ENCODE peak calls at places on chromosomes 3 and 15, in nine cellular contexts. Z is SJCRH30; N is IMR-90; V is endodermal cell; T is effector memory CD4-positive, alpha-beta T cell; I is dorsolateral prefrontal cortex; J is stomach; R is cardiac muscle cell; Y is CD8-positive, alpha-beta memory T cell. A is an unnamed sample.

GRCh38 chr3:179666436-179667035 is 13.7 kb downstream of the USP13 start:
- DNase-seq in Z (peak), N (no peak), V (peak), T (no peak), I (peak), J (peak), R (peak), Y (no peak), A (no peak)

GRCh38 chr3:126781406-126781805 is 77.4 kb downstream of the CHCHD6 start:
- DNase-seq in Z (no peak), N (no peak), V (no peak), T (no peak), I (no peak), J (no peak), R (no peak), Y (no peak), A (no peak)

GRCh38 chr3:116340680-116341216 is 104.5 kb downstream of the LSAMP start:
- DNase-seq in Z (no peak), N (peak), V (no peak), T (no peak), I (no peak), J (no peak), R (peak), Y (no peak), A (no peak)

GRCh38 chr3:151796105-151796705 is 17.7 kb upstream of the AADAC start:
- DNase-seq in Z (no peak), N (peak), V (no peak), T (no peak), I (no peak), J (no peak), R (peak), Y (no peak), A (no peak)

GRCh38 chr15:82951472-82952155 is 906 bp downstream of the HOMER2 start:
- DNase-seq in Z (no peak), N (no peak), V (no peak), T (no peak), I (no peak), J (no peak), R (no peak), Y (no peak), A (no peak)

GRCh38 chr3:25678581-25678980 is 13.9 kb upstream of the TOP2B start:
- DNase-seq in Z (no peak), N (no peak), V (no peak), T (no peak), I (no peak), J (no peak), R (no peak), Y (no peak), A (no peak)

GRCh38 chr15:89412906-89413411 is 78.3 kb upstream of the POLG start:
- DNase-seq in Z (no peak), N (no peak), V (no peak), T (no peak), I (no peak), J (no peak), R (no peak), Y (no peak), A (no peak)

GRCh38 chr15:49135893-49136292 is 19.5 kb downstream of the COPS2 start:
- DNase-seq in Z (no peak), N (peak), V (no peak), T (no peak), I (no peak), J (no peak), R (peak), Y (no peak), A (peak)

GRCh38 chr15:89670985-89671560 is 8.1 kb downstream of the PLIN1 start:
- DNase-seq in Z (no peak), N (no peak), V (no peak), T (no peak), I (no peak), J (no peak), R (no peak), Y (no peak), A (no peak)

GRCh38 chr3:179141890-179142289 is 6.3 kb upstream of the PIK3CA start:
- DNase-seq in Z (no peak), N (no peak), V (no peak), T (no peak), I (no peak), J (no peak), R (no peak), Y (no peak), A (no peak)

GRCh38 chr3:68631810-68632545 is 300.4 kb downstream of the TAFA4 start:
- DNase-seq in Z (no peak), N (no peak), V (peak), T (no peak), I (no peak), J (no peak), R (no peak), Y (no peak), A (no peak)

GRCh38 chr3:23495507-23495906 is 292.4 kb downstream of the UBE2E2 start:
- DNase-seq in Z (no peak), N (peak), V (no peak), T (no peak), I (no peak), J (no peak), R (peak), Y (no peak), A (no peak)

GRCh38 chr3:19248143-19248542 is 99.8 kb downstream of the KCNH8 start:
- DNase-seq in Z (no peak), N (no peak), V (no peak), T (no peak), I (no peak), J (no peak), R (no peak), Y (no peak), A (no peak)

GRCh38 chr15:70158309-70158995 is 60.7 kb upstream of the TLE3 start:
- DNase-seq in Z (no peak), N (no peak), V (peak), T (no peak), I (no peak), J (no peak), R (no peak), Y (no peak), A (no peak)

GRCh38 chr3:187130346-187131066 is 8.8 kb downstream of the RPL39L start:
- DNase-seq in Z (no peak), N (peak), V (no peak), T (peak), I (no peak), J (no peak), R (peak), Y (peak), A (peak)

GRCh38 chr15:28955160-28955502 is 69.4 kb downstream of the APBA2 start:
- DNase-seq in Z (peak), N (peak), V (peak), T (no peak), I (no peak), J (no peak), R (peak), Y (no peak), A (no peak)

GRCh38 chr15:69853572-69853971 is 244.1 kb downstream of the TLE3 start:
- DNase-seq in Z (no peak), N (peak), V (peak), T (no peak), I (peak), J (no peak), R (peak), Y (no peak), A (no peak)

GRCh38 chr3:114645392-114645791 is 351.6 kb downstream of the TIGIT start:
- DNase-seq in Z (peak), N (peak), V (no peak), T (no peak), I (no peak), J (no peak), R (no peak), Y (no peak), A (no peak)

DNA sequence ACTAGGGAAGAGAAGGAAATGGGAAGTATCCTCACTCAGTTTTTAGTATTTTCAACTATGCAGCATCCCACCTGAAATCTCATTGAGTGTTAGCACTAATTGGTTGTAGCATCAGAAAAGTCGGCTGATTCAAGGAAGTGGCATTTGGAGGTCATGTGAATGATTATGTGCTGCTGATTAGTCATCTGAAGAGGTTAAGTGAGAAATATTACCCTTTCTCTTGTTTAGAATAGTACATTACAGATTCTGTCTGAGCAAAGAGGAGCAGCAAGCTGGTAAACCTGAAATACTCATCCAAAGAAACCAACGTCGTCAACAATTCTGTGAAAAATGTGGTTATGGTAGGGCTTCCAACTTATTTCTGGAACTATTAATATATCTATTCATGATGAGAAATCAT is 1024.9 kb downstream of the TUSC7 start:
- DNase-seq in Z (no peak), N (peak), V (no peak), T (no peak), I (no peak), J (no peak), R (no peak), Y (no peak), A (peak)
- H3K4me3 ChIP-seq in Z (no peak), N (no peak), V (no peak), T (no peak), I (no peak), J (no peak), R (no peak), Y (no peak), A (no peak)

GRCh38 chr3:185153861-185154629 is 1.2 kb upstream of the C3orf70 start:
- DNase-seq in Z (peak), N (no peak), V (peak), T (no peak), I (peak), J (no peak), R (no peak), Y (no peak), A (no peak)
- H3K27ac ChIP-seq in Z (no peak), N (no peak), V (no peak), T (no peak), I (peak), J (no peak), R (no peak), Y (no peak), A (no peak)

GRCh38 chr15:101188517-101189340 is 63.1 kb downstream of the CHSY1 start:
- DNase-seq in Z (peak), N (peak), V (peak), T (no peak), I (no peak), J (peak), R (peak), Y (no peak), A (no peak)
- H3K4me3 ChIP-seq in Z (peak), N (peak), V (no peak), T (no peak), I (no peak), J (peak), R (no peak), Y (no peak), A (peak)

GRCh38 chr15:99452728-99453643 is 112.8 kb upstream of the MEF2A start:
- DNase-seq in Z (no peak), N (peak), V (peak), T (no peak), I (peak), J (peak), R (peak), Y (no peak), A (no peak)

GRCh38 chr15:99453646-99454045 is 112.1 kb upstream of the MEF2A start:
- DNase-seq in Z (no peak), N (no peak), V (peak), T (no peak), I (no peak), J (no peak), R (no peak), Y (no peak), A (no peak)

GRCh38 chr15:99454941-99455795 is 110.6 kb upstream of the MEF2A start:
- DNase-seq in Z (peak), N (peak), V (peak), T (no peak), I (peak), J (peak), R (peak), Y (no peak), A (peak)

GRCh38 chr15:99455796-99456160 is 110.0 kb upstream of the MEF2A start:
- DNase-seq in Z (no peak), N (no peak), V (no peak), T (no peak), I (no peak), J (no peak), R (no peak), Y (no peak), A (no peak)

DNA sequence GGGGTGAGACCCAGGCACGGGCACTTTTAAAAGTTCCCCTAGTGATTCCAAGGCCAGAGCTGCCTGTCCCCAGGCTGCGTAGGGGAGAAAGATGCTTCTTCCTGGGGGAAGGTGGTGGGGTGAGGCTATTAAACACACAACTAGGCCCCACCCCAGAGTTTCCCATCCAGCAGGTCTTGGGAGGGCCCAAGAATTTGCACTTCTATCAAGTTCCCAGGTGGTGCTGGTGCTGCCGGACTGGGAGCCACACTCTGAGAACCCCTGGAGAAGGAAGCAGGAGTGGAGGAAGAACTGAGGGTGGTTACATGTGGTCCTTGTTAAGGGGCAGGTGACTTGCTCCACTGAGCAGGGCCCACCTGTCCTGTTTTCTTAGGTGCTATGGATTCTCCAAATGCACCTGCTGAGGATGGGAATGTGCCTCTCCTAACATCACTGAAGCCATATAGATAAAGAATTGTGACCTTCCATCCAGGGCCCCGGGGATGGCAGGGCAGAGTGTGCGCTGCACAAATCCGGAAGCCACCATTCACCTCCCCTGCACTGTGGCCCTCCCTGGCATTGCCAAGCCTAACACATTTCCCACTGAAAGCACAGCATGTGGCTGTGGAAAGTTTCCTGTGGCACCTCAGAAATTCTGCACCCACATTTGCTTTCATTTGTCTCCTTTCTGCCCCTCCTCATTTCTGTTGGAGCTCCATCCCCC is 111.5 kb upstream of the MEF2A start:
- DNase-seq in Z (no peak), N (no peak), V (no peak), T (no peak), I (no peak), J (peak), R (no peak), Y (no peak), A (no peak)
- H3K27ac ChIP-seq in Z (peak), N (peak), V (no peak), T (no peak), I (peak), J (peak), R (peak), Y (no peak), A (peak)

DNA sequence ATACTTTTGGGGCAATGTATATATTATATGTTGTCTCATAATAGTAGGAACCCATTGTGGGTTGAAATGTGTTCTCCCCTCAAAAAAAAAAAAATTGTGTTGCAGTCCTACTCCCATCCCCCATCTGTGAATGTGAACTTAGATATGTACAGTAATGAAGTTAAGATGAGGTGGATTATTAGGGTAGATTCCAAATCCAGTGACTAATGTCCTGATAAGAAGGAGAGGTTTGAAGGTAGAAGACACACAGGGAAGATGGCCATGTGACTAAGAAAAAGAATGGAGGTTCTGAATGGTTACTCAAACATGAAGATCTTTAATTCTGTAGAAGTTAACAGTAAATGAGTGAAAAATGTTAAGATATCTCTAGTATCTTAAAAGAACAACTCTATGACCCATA is 3.0 kb upstream of the ATOSA start:
- DNase-seq in Z (no peak), N (no peak), V (no peak), T (no peak), I (no peak), J (no peak), R (no peak), Y (no peak), A (no peak)
- H3K4me3 ChIP-seq in Z (no peak), N (no peak), V (peak), T (no peak), I (no peak), J (no peak), R (no peak), Y (no peak), A (no peak)

GRCh38 chr15:81000626-81001179 is at the start of gene TLNRD1:
- DNase-seq in Z (peak), N (peak), V (peak), T (peak), I (peak), J (peak), R (peak), Y (peak), A (peak)
- H3K27ac ChIP-seq in Z (peak), N (peak), V (peak), T (peak), I (peak), J (peak), R (peak), Y (peak), A (peak)

GRCh38 chr3:71977525-71977924 is 192.6 kb upstream of the PROK2 start:
- DNase-seq in Z (no peak), N (no peak), V (no peak), T (no peak), I (no peak), J (no peak), R (no peak), Y (no peak), A (no peak)

GRCh38 chr3:71978150-71978721 is 193.3 kb upstream of the PROK2 start:
- DNase-seq in Z (no peak), N (no peak), V (no peak), T (no peak), I (no peak), J (no peak), R (no peak), Y (no peak), A (no peak)

GRCh38 chr3:71983694-71984093 is 198.7 kb upstream of the PROK2 start:
- DNase-seq in Z (no peak), N (no peak), V (no peak), T (no peak), I (no peak), J (no peak), R (no peak), Y (no peak), A (no peak)

GRCh38 chr3:71975573-71975972 is 190.6 kb upstream of the PROK2 start:
- DNase-seq in Z (no peak), N (no peak), V (no peak), T (no peak), I (no peak), J (no peak), R (no peak), Y (no peak), A (no peak)

DNA sequence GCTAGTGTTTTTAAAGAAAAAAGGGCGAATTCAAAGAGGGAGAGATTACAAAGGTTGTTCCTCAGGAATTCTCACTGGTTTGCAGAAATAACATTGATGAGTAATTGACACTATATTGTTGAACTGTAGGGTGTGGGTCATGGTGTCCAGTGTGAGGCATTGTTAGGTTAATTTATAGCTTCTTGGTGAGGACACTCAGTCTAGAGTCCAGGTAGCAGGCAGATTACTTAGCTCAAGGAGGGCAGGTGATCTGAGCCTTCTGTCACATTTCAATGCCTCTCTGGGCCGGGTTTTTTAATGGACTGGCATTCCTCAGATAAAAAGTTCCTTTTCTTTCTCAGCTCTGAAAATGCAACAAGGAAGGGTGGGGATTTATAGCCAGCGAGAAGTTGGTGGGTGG is 194.2 kb upstream of the PROK2 start:
- DNase-seq in Z (no peak), N (no peak), V (no peak), T (no peak), I (no peak), J (no peak), R (no peak), Y (no peak), A (no peak)
- H3K4me3 ChIP-seq in Z (no peak), N (no peak), V (no peak), T (no peak), I (no peak), J (no peak), R (no peak), Y (no peak), A (no peak)